ENCODE peak calls at places on chromosomes 11 and 22, in ten cellular contexts. W is lung, U is KG1, L is PC-9, T is GOT3, P is HT1080, O is neuronal stem cell, A is foreskin fibroblast, H is fibroblast of mammary gland, F is progenitor cell of endocrine pancreas. E is an unnamed sample.

GRCh38 chr22:33000342-33001280 is 57.6 kb downstream of the SYN3 start:
- DNase-seq in W (no peak), U (no peak), L (no peak), T (no peak), P (peak; percentile 44), O (peak; percentile 67), A (peak; percentile 75), H (peak; percentile 49), F (peak; percentile 63), E (no peak)

GRCh38 chr11:72676874-72677341 is 2.7 kb upstream of the PDE2A start:
- DNase-seq in W (peak; percentile 58), U (peak; percentile 48), L (no peak), T (no peak), P (peak; percentile 35), O (peak; percentile 76), A (peak; percentile 61), H (peak; percentile 8), F (peak; percentile 90), E (peak; percentile 86)

GRCh38 chr11:117931331-117931950 is 2.2 kb upstream of the TMPRSS13 start:
- DNase-seq in W (no peak), U (no peak), L (no peak), T (no peak), P (no peak), O (no peak), A (no peak), H (no peak), F (no peak), E (no peak)

GRCh38 chr22:45995405-45996101 is 18.6 kb upstream of the WNT7B start:
- DNase-seq in W (no peak), U (no peak), L (no peak), T (no peak), P (no peak), O (no peak), A (no peak), H (no peak), F (no peak), E (no peak)

GRCh38 chr11:20631525-20632168 is 32.2 kb downstream of the SLC6A5 start:
- DNase-seq in W (no peak), U (no peak), L (no peak), T (no peak), P (no peak), O (no peak), A (no peak), H (no peak), F (no peak), E (no peak)

GRCh38 chr11:17063171-17064002 is 14.1 kb downstream of the RPS13 start:
- DNase-seq in W (peak; percentile 61), U (peak; percentile 40), L (no peak), T (no peak), P (peak; percentile 36), O (peak; percentile 52), A (peak; percentile 74), H (peak; percentile 50), F (peak; percentile 59), E (peak; percentile 55)

GRCh38 chr11:133082851-133083488 is 449.3 kb downstream of the OPCML start:
- DNase-seq in W (peak; percentile 51), U (peak; percentile 55), L (no peak), T (no peak), P (peak; percentile 23), O (peak; percentile 74), A (peak; percentile 61), H (peak; percentile 21), F (peak; percentile 90), E (no peak)

GRCh38 chr11:36711104-36711825 is 113.2 kb upstream of the RAG2 start:
- DNase-seq in W (no peak), U (no peak), L (no peak), T (no peak), P (no peak), O (no peak), A (no peak), H (no peak), F (no peak), E (no peak)

GRCh38 chr11:11117730-11118129 is 235.3 kb downstream of the CSNK2A3 start:
- DNase-seq in W (no peak), U (no peak), L (no peak), T (no peak), P (no peak), O (no peak), A (no peak), H (no peak), F (no peak), E (no peak)

GRCh38 chr11:16191212-16191851 is 165.0 kb downstream of the SOX6 start:
- DNase-seq in W (no peak), U (no peak), L (no peak), T (no peak), P (no peak), O (no peak), A (no peak), H (no peak), F (no peak), E (no peak)

GRCh38 chr22:47865626-47866025 is 1103.2 kb downstream of the TBC1D22A start:
- DNase-seq in W (no peak), U (no peak), L (no peak), T (no peak), P (no peak), O (no peak), A (no peak), H (no peak), F (no peak), E (no peak)

GRCh38 chr22:38788846-38789245 is 5.1 kb downstream of the DNAL4 start:
- DNase-seq in W (no peak), U (no peak), L (no peak), T (no peak), P (no peak), O (no peak), A (no peak), H (no peak), F (no peak), E (no peak)

GRCh38 chr22:31085493-31085824 is 4.3 kb downstream of the SMTN start:
- DNase-seq in W (no peak), U (no peak), L (no peak), T (no peak), P (no peak), O (no peak), A (no peak), H (no peak), F (no peak), E (peak; percentile 31)

GRCh38 chr11:41498726-41499125 is 39.3 kb upstream of the LRRC4C start:
- DNase-seq in W (no peak), U (no peak), L (no peak), T (no peak), P (no peak), O (no peak), A (peak; percentile 1), H (peak; percentile 8), F (no peak), E (no peak)

GRCh38 chr22:23075050-23075449 is 4.7 kb downstream of the GNAZ start:
- DNase-seq in W (no peak), U (no peak), L (no peak), T (no peak), P (no peak), O (no peak), A (no peak), H (no peak), F (no peak), E (no peak)

GRCh38 chr22:41699264-41700104 is at the start of gene MEI1:
- DNase-seq in W (peak; percentile 86), U (no peak), L (no peak), T (peak; percentile 40), P (peak; percentile 4), O (no peak), A (peak; percentile 84), H (peak; percentile 74), F (peak; percentile 26), E (no peak)

GRCh38 chr11:2441171-2441570 is 3.1 kb downstream of the TRPM5 start:
- DNase-seq in W (no peak), U (no peak), L (no peak), T (no peak), P (no peak), O (no peak), A (no peak), H (no peak), F (no peak), E (no peak)

GRCh38 chr11:27875480-27876208 is 175.4 kb upstream of the BDNF start:
- DNase-seq in W (no peak), U (no peak), L (no peak), T (no peak), P (peak; percentile 7), O (no peak), A (no peak), H (no peak), F (no peak), E (no peak)

GRCh38 chr22:42691440-42691839 is 29.2 kb downstream of the A4GALT start:
- DNase-seq in W (no peak), U (no peak), L (no peak), T (no peak), P (no peak), O (no peak), A (peak; percentile 53), H (peak; percentile 12), F (no peak), E (no peak)

GRCh38 chr22:35043251-35043931 is 22.6 kb upstream of the ISX start:
- DNase-seq in W (no peak), U (no peak), L (no peak), T (no peak), P (no peak), O (no peak), A (no peak), H (no peak), F (no peak), E (no peak)

GRCh38 chr11:87972133-87972532 is 203.1 kb downstream of the RAB38 start:
- DNase-seq in W (no peak), U (no peak), L (no peak), T (no peak), P (no peak), O (no peak), A (no peak), H (no peak), F (no peak), E (no peak)

GRCh38 chr22:45720875-45721378 is 49.3 kb downstream of the ATXN10 start:
- DNase-seq in W (no peak), U (no peak), L (no peak), T (no peak), P (no peak), O (no peak), A (no peak), H (no peak), F (no peak), E (no peak)

GRCh38 chr11:131186629-131187075 is 183.8 kb upstream of the NTM start:
- DNase-seq in W (no peak), U (no peak), L (no peak), T (no peak), P (peak; percentile 30), O (no peak), A (no peak), H (no peak), F (no peak), E (no peak)

GRCh38 chr11:78202733-78203167 is 14.0 kb downstream of the USP35 start:
- DNase-seq in W (no peak), U (peak; percentile 84), L (no peak), T (no peak), P (peak; percentile 32), O (no peak), A (no peak), H (no peak), F (no peak), E (no peak)

GRCh38 chr22:20016734-20017621 is at the start of gene ARVCF:
- DNase-seq in W (peak; percentile 92), U (peak; percentile 75), L (peak; percentile 61), T (peak; percentile 36), P (peak; percentile 76), O (peak; percentile 89), A (peak; percentile 96), H (peak; percentile 81), F (peak; percentile 87), E (peak; percentile 99)

GRCh38 chr11:75946531-75947530 is 131.8 kb downstream of the UVRAG start:
- DNase-seq in W (no peak), U (no peak), L (peak; percentile 56), T (no peak), P (peak; percentile 62), O (no peak), A (peak; percentile 67), H (peak; percentile 62), F (no peak), E (no peak)

GRCh38 chr22:39130892-39131855 is 21.3 kb downstream of the CBX7 start:
- DNase-seq in W (no peak), U (no peak), L (no peak), T (no peak), P (no peak), O (peak; percentile 82), A (peak; percentile 26), H (no peak), F (no peak), E (no peak)

GRCh38 chr11:22207162-22207561 is 14.3 kb downstream of the ANO5 start:
- DNase-seq in W (no peak), U (no peak), L (no peak), T (no peak), P (no peak), O (no peak), A (no peak), H (no peak), F (no peak), E (no peak)

E was measured in HuH-7.5.